ENCODE peak calls at places on chromosomes 16 and 17, in seven cellular contexts. Q is stomach, Z is tibial nerve, U is uterus, F is spleen, X is heart left ventricle, H is HCT116. I is an unnamed sample.

GRCh38 chr16:85350973-85351372 is 238.7 kb upstream of the CIBAR2 start:
- DNase-seq in Q (peak; percentile 98), Z (peak; percentile 64), U (peak; percentile 67), F (no peak), X (peak; percentile 87), H (peak; percentile 97), I (peak; percentile 98)

GRCh38 chr16:48956620-48957019 is 325.0 kb downstream of the CBLN1 start:
- DNase-seq in Q (no peak), Z (no peak), U (no peak), F (peak; percentile 18), X (no peak), H (no peak), I (no peak)

GRCh38 chr17:37831492-37831891 is 86.6 kb upstream of the HNF1B start:
- DNase-seq in Q (no peak), Z (no peak), U (no peak), F (no peak), X (no peak), H (no peak), I (no peak)

GRCh38 chr17:11319894-11320293 is 78.9 kb downstream of the SHISA6 start:
- DNase-seq in Q (no peak), Z (no peak), U (no peak), F (no peak), X (no peak), H (no peak), I (no peak)

GRCh38 chr17:76345377-76345945 is 8.3 kb downstream of the PRPSAP1 start:
- DNase-seq in Q (no peak), Z (no peak), U (no peak), F (peak; percentile 22), X (no peak), H (no peak), I (no peak)

GRCh38 chr17:18084256-18084655 is 3.5 kb upstream of the DRG2 start:
- DNase-seq in Q (no peak), Z (no peak), U (no peak), F (no peak), X (no peak), H (no peak), I (no peak)

GRCh38 chr16:14321542-14321941 is 250.4 kb downstream of the MRTFB start:
- DNase-seq in Q (no peak), Z (no peak), U (no peak), F (peak; percentile 9), X (no peak), H (no peak), I (peak; percentile 94)

GRCh38 chr17:35763767-35764122 is 3.1 kb downstream of the C17orf50 start:
- DNase-seq in Q (no peak), Z (no peak), U (no peak), F (no peak), X (no peak), H (no peak), I (no peak)

GRCh38 chr17:48444531-48445247 is 14.7 kb upstream of the SKAP1 start:
- DNase-seq in Q (no peak), Z (no peak), U (no peak), F (no peak), X (no peak), H (no peak), I (no peak)

GRCh38 chr17:4310349-4311060 is 46.7 kb upstream of the ANKFY1 start:
- DNase-seq in Q (peak; percentile 37), Z (no peak), U (no peak), F (no peak), X (no peak), H (no peak), I (peak; percentile 32)

GRCh38 chr16:84467256-84467655 is 37.2 kb downstream of the MEAK7 start:
- DNase-seq in Q (no peak), Z (no peak), U (no peak), F (no peak), X (no peak), H (no peak), I (no peak)

GRCh38 chr17:81336296-81336929 is 41.3 kb upstream of the SLC38A10 start:
- DNase-seq in Q (no peak), Z (no peak), U (no peak), F (peak; percentile 41), X (no peak), H (no peak), I (no peak)
- H3K27ac ChIP-seq in Q (peak overlapping the region; percentile 22), Z (peak overlapping the region; percentile 99), U (no peak overlapping the region), F (no peak overlapping the region), X (no peak overlapping the region), H (no peak overlapping the region), I (no peak overlapping the region)

DNA sequence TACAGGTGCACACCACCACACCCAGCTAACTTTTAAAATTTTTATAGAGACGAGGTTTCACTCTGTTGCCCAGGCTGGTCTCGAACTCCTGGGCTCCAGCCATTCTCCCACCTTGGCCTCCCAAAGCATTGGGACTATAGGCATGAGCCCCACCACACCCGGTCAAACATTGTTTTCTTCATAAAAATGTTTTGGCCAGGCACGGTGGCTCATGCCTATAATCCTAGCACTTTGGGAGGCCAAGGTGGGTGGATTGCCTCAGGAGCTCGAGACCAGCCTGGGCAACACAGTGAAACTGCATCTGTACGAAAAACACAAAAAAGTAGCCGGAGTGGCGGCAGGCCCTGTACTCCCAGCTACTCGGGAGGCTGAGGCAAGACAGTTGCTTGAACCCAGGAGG is 12.1 kb downstream of the TMC6 start:
- DNase-seq in Q (no peak), Z (no peak), U (no peak), F (no peak), X (no peak), H (no peak), I (no peak)
- TF ChIP-seq POLR2A in Q (no peak), Z (no peak), U (no peak), F (no peak), X (no peak), H (no peak), I (no peak)

GRCh38 chr17:50892101-50892776 is 26.1 kb upstream of the TOB1 start:
- DNase-seq in Q (peak; percentile 2), Z (no peak), U (no peak), F (no peak), X (no peak), H (no peak), I (no peak)
- H3K27ac ChIP-seq in Q (no peak overlapping the region), Z (peak overlapping the region; percentile 94), U (no peak overlapping the region), F (no peak overlapping the region), X (no peak overlapping the region), H (no peak overlapping the region), I (peak overlapping the region; percentile 92)

GRCh38 chr17:50062323-50063243 is 6.7 kb downstream of the ITGA3 start:
- DNase-seq in Q (peak; percentile 85), Z (no peak), U (peak; percentile 59), F (peak; percentile 54), X (peak; percentile 87), H (peak; percentile 91), I (peak; percentile 27)
- TF ChIP-seq POLR2A in Q (no peak), Z (no peak), U (no peak), F (no peak), X (peak; percentile 32), H (no peak), I (no peak)

GRCh38 chr16:12881182-12881581 is 20.2 kb upstream of the SHISA9 start:
- DNase-seq in Q (no peak), Z (no peak), U (no peak), F (no peak), X (no peak), H (no peak), I (no peak)
- H3K27ac ChIP-seq in Q (no peak overlapping the region), Z (no peak overlapping the region), U (no peak overlapping the region), F (no peak overlapping the region), X (no peak overlapping the region), H (no peak overlapping the region), I (no peak overlapping the region)

GRCh38 chr17:27834571-27834970 is 34.2 kb upstream of the NOS2 start:
- DNase-seq in Q (no peak), Z (no peak), U (no peak), F (no peak), X (no peak), H (no peak), I (no peak)
- TF ChIP-seq POLR2A in Q (no peak), Z (no peak), U (no peak), F (no peak), X (no peak), H (no peak), I (no peak)

GRCh38 chr17:49739662-49740271 is 24.2 kb downstream of the FAM117A start:
- DNase-seq in Q (peak; percentile 84), Z (peak; percentile 83), U (peak; percentile 76), F (peak; percentile 98), X (peak; percentile 92), H (no peak), I (peak; percentile 85)
- H3K27ac ChIP-seq in Q (peak overlapping the region; percentile 76), Z (peak overlapping the region; percentile 80), U (peak overlapping the region; percentile 98), F (peak overlapping the region; percentile 94), X (peak overlapping the region; percentile 91), H (no peak overlapping the region), I (peak overlapping the region; percentile 23)

GRCh38 chr17:78122221-78122990 is 6.1 kb downstream of the TMC6 start:
- DNase-seq in Q (no peak), Z (no peak), U (no peak), F (peak; percentile 78), X (no peak), H (no peak), I (no peak)
- TF ChIP-seq POLR2A in Q (no peak), Z (no peak), U (no peak), F (no peak), X (no peak), H (no peak), I (no peak)